ENCODE peak calls at places on chromosomes 7 and 10, in five cellular contexts. L is Peyer's patch, Z is mammary epithelial cell, H is heart left ventricle, A is astrocyte of the hippocampus. V is an unnamed sample.

GRCh38 chr7:105131033-105131656 is 117.1 kb downstream of the KMT2E start:
- DNase-seq in L (no peak), Z (peak), H (no peak), A (no peak), V (peak)

GRCh38 chr7:39721345-39721744 is 98.0 kb downstream of the RALA start:
- DNase-seq in L (no peak), Z (no peak), H (no peak), A (no peak), V (no peak)

GRCh38 chr10:107481881-107482280 is 317.4 kb upstream of the SORCS1 start:
- DNase-seq in L (no peak), Z (no peak), H (no peak), A (no peak), V (no peak)

GRCh38 chr10:5732141-5732540 is 47.5 kb downstream of the TASOR2 start:
- DNase-seq in L (no peak), Z (no peak), H (no peak), A (no peak), V (no peak)

GRCh38 chr10:1049425-1049958 is 573 bp upstream of the IDI1 start:
- DNase-seq in L (no peak), Z (no peak), H (no peak), A (no peak), V (no peak)

GRCh38 chr10:22564060-22564459 is 150.3 kb downstream of the PIP4K2A start:
- DNase-seq in L (no peak), Z (no peak), H (no peak), A (no peak), V (no peak)

GRCh38 chr7:93620057-93620456 is 45.5 kb upstream of the CALCR start:
- DNase-seq in L (no peak), Z (no peak), H (no peak), A (no peak), V (no peak)

GRCh38 chr10:91909178-91909677 is at the start of gene FGFBP3:
- DNase-seq in L (no peak), Z (peak), H (no peak), A (peak), V (peak)

GRCh38 chr10:47361293-47361692 is 13.1 kb downstream of the RBP3 start:
- DNase-seq in L (peak), Z (no peak), H (no peak), A (peak), V (peak)

GRCh38 chr7:100490483-100491191 is 6.9 kb downstream of the NYAP1 start:
- DNase-seq in L (no peak), Z (no peak), H (no peak), A (no peak), V (no peak)

GRCh38 chr7:131031100-131031868 is 296.4 kb upstream of the MKLN1 start:
- DNase-seq in L (no peak), Z (no peak), H (no peak), A (no peak), V (no peak)

GRCh38 chr10:113780681-113781250 is 29.3 kb downstream of the PLEKHS1 start:
- DNase-seq in L (no peak), Z (no peak), H (no peak), A (no peak), V (no peak)

GRCh38 chr10:47311193-47311899 is 10.9 kb upstream of the GDF2 start:
- DNase-seq in L (peak), Z (no peak), H (no peak), A (no peak), V (no peak)

GRCh38 chr10:119176166-119176565 is 2.4 kb downstream of the PRDX3 start:
- DNase-seq in L (no peak), Z (no peak), H (no peak), A (no peak), V (no peak)

GRCh38 chr10:122239578-122240257 is 31.4 kb upstream of the BTBD16 start:
- DNase-seq in L (no peak), Z (no peak), H (no peak), A (no peak), V (peak)

GRCh38 chr10:102120142-102120986 is at the start of gene LDB1:
- DNase-seq in L (peak), Z (peak), H (peak), A (peak), V (peak)

GRCh38 chr10:51321968-51322367 is 247.7 kb downstream of the PRKG1 start:
- DNase-seq in L (no peak), Z (no peak), H (no peak), A (no peak), V (no peak)

GRCh38 chr7:19701471-19701870 is 7.4 kb downstream of the POLR1F start:
- DNase-seq in L (no peak), Z (no peak), H (no peak), A (no peak), V (no peak)

GRCh38 chr7:111184960-111185359 is 94.0 kb downstream of the LRRN3 start:
- DNase-seq in L (no peak), Z (no peak), H (no peak), A (no peak), V (no peak)

GRCh38 chr7:158734861-158735260 is 30.3 kb upstream of the NCAPG2 start:
- DNase-seq in L (no peak), Z (no peak), H (no peak), A (peak), V (peak)

GRCh38 chr7:881441-882234 is 5.3 kb downstream of the GET4 start:
- DNase-seq in L (no peak), Z (no peak), H (peak), A (no peak), V (no peak)